ENCODE peak calls at places on chromosomes 16 and 17, in six cellular contexts. One of them, this sample, is unnamed.

GRCh38 chr17:63571632-63572310 is 21.5 kb downstream of the DCAF7 start:
- DNase-seq in H1: no peak
- DNase-seq in ovary: no peak
- DNase-seq in suprapubic skin: no peak
- DNase-seq in sigmoid colon: no peak
- DNase-seq in HepG2: peak
- DNase-seq in this sample: no peak

GRCh38 chr17:60315650-60316049 is 76.3 kb downstream of the USP32 start:
- DNase-seq in H1: no peak
- DNase-seq in ovary: no peak
- DNase-seq in suprapubic skin: no peak
- DNase-seq in sigmoid colon: no peak
- DNase-seq in HepG2: peak
- DNase-seq in this sample: no peak

GRCh38 chr16:25257956-25258855 is 561 bp upstream of the ZKSCAN2 start:
- DNase-seq in H1: peak
- DNase-seq in ovary: peak
- DNase-seq in suprapubic skin: peak
- DNase-seq in sigmoid colon: peak
- DNase-seq in HepG2: peak
- DNase-seq in this sample: peak

GRCh38 chr16:9441021-9441420 is 349.6 kb downstream of the HAPSTR1 start:
- DNase-seq in H1: no peak
- DNase-seq in ovary: no peak
- DNase-seq in suprapubic skin: no peak
- DNase-seq in sigmoid colon: no peak
- DNase-seq in HepG2: peak
- DNase-seq in this sample: peak

GRCh38 chr16:46970089-46970488 is 3.4 kb downstream of the DNAJA2 start:
- DNase-seq in H1: no peak
- DNase-seq in ovary: peak
- DNase-seq in suprapubic skin: no peak
- DNase-seq in sigmoid colon: no peak
- DNase-seq in HepG2: peak
- DNase-seq in this sample: no peak

GRCh38 chr17:8072727-8073461 is 14.6 kb downstream of the ALOX12B start:
- DNase-seq in H1: peak
- DNase-seq in ovary: no peak
- DNase-seq in suprapubic skin: no peak
- DNase-seq in sigmoid colon: no peak
- DNase-seq in HepG2: no peak
- DNase-seq in this sample: no peak

GRCh38 chr16:840561-841454 is 40.3 kb upstream of the GNG13 start:
- DNase-seq in H1: no peak
- DNase-seq in ovary: no peak
- DNase-seq in suprapubic skin: no peak
- DNase-seq in sigmoid colon: no peak
- DNase-seq in HepG2: no peak
- DNase-seq in this sample: no peak

GRCh38 chr16:15653227-15653626 is 3.2 kb downstream of the NDE1 start:
- DNase-seq in H1: no peak
- DNase-seq in ovary: no peak
- DNase-seq in suprapubic skin: peak
- DNase-seq in sigmoid colon: peak
- DNase-seq in HepG2: peak
- DNase-seq in this sample: no peak

GRCh38 chr17:28334666-28335200 is 539 bp downstream of the IFT20 start:
- DNase-seq in H1: no peak
- DNase-seq in ovary: no peak
- DNase-seq in suprapubic skin: no peak
- DNase-seq in sigmoid colon: peak
- DNase-seq in HepG2: no peak
- DNase-seq in this sample: no peak

GRCh38 chr17:7846063-7846735 is 8.7 kb upstream of the TMEM88 start:
- DNase-seq in H1: no peak
- DNase-seq in ovary: no peak
- DNase-seq in suprapubic skin: no peak
- DNase-seq in sigmoid colon: peak
- DNase-seq in HepG2: no peak
- DNase-seq in this sample: no peak

GRCh38 chr17:69144621-69145255 is 3.0 kb upstream of the ABCA6 start:
- DNase-seq in H1: no peak
- DNase-seq in ovary: no peak
- DNase-seq in suprapubic skin: no peak
- DNase-seq in sigmoid colon: no peak
- DNase-seq in HepG2: no peak
- DNase-seq in this sample: no peak

GRCh38 chr17:64345691-64346376 is 44.8 kb downstream of the PECAM1 start:
- DNase-seq in H1: no peak
- DNase-seq in ovary: no peak
- DNase-seq in suprapubic skin: no peak
- DNase-seq in sigmoid colon: no peak
- DNase-seq in HepG2: no peak
- DNase-seq in this sample: no peak

GRCh38 chr16:78778724-78779004 is 679.2 kb downstream of the WWOX start:
- DNase-seq in H1: no peak
- DNase-seq in ovary: no peak
- DNase-seq in suprapubic skin: no peak
- DNase-seq in sigmoid colon: no peak
- DNase-seq in HepG2: no peak
- DNase-seq in this sample: no peak

GRCh38 chr17:77127735-77128361 is 12.9 kb upstream of the SEC14L1 start:
- DNase-seq in H1: no peak
- DNase-seq in ovary: no peak
- DNase-seq in suprapubic skin: peak
- DNase-seq in sigmoid colon: peak
- DNase-seq in HepG2: no peak
- DNase-seq in this sample: no peak

GRCh38 chr17:3636154-3636907 is at the start of the genes CTNS and SHPK:
- DNase-seq in H1: peak
- DNase-seq in ovary: peak
- DNase-seq in suprapubic skin: peak
- DNase-seq in sigmoid colon: peak
- DNase-seq in HepG2: peak
- DNase-seq in this sample: peak

GRCh38 chr17:41688641-41689496 is at the start of gene EIF1:
- DNase-seq in H1: peak
- DNase-seq in ovary: peak
- DNase-seq in suprapubic skin: peak
- DNase-seq in sigmoid colon: peak
- DNase-seq in HepG2: peak
- DNase-seq in this sample: peak
- TF ChIP-seq EP300 in H1: no peak
- TF ChIP-seq EP300 in ovary: peak
- TF ChIP-seq EP300 in suprapubic skin: no peak
- TF ChIP-seq EP300 in sigmoid colon: no peak
- TF ChIP-seq EP300 in HepG2: peak
- TF ChIP-seq EP300 in this sample: no peak

GRCh38 chr17:43373343-43373742 is 25.4 kb upstream of the ARL4D start:
- DNase-seq in H1: no peak
- DNase-seq in ovary: no peak
- DNase-seq in suprapubic skin: no peak
- DNase-seq in sigmoid colon: no peak
- DNase-seq in HepG2: no peak
- DNase-seq in this sample: no peak

GRCh38 chr17:43369986-43370385 is 28.8 kb upstream of the ARL4D start:
- DNase-seq in H1: no peak
- DNase-seq in ovary: no peak
- DNase-seq in suprapubic skin: no peak
- DNase-seq in sigmoid colon: peak
- DNase-seq in HepG2: no peak
- DNase-seq in this sample: no peak

GRCh38 chr17:43371227-43371821 is 27.5 kb upstream of the ARL4D start:
- DNase-seq in H1: no peak
- DNase-seq in ovary: no peak
- DNase-seq in suprapubic skin: no peak
- DNase-seq in sigmoid colon: no peak
- DNase-seq in HepG2: no peak
- DNase-seq in this sample: no peak

GRCh38 chr17:43368740-43369506 is 29.9 kb upstream of the ARL4D start:
- DNase-seq in H1: peak
- DNase-seq in ovary: peak
- DNase-seq in suprapubic skin: peak
- DNase-seq in sigmoid colon: peak
- DNase-seq in HepG2: peak
- DNase-seq in this sample: peak

GRCh38 chr17:43372273-43372911 is 26.4 kb upstream of the ARL4D start:
- DNase-seq in H1: no peak
- DNase-seq in ovary: peak
- DNase-seq in suprapubic skin: no peak
- DNase-seq in sigmoid colon: peak
- DNase-seq in HepG2: no peak
- DNase-seq in this sample: no peak
- TF ChIP-seq EP300 in H1: no peak
- TF ChIP-seq EP300 in ovary: no peak
- TF ChIP-seq EP300 in suprapubic skin: no peak
- TF ChIP-seq EP300 in sigmoid colon: peak
- TF ChIP-seq EP300 in HepG2: no peak
- TF ChIP-seq EP300 in this sample: no peak

DNA sequence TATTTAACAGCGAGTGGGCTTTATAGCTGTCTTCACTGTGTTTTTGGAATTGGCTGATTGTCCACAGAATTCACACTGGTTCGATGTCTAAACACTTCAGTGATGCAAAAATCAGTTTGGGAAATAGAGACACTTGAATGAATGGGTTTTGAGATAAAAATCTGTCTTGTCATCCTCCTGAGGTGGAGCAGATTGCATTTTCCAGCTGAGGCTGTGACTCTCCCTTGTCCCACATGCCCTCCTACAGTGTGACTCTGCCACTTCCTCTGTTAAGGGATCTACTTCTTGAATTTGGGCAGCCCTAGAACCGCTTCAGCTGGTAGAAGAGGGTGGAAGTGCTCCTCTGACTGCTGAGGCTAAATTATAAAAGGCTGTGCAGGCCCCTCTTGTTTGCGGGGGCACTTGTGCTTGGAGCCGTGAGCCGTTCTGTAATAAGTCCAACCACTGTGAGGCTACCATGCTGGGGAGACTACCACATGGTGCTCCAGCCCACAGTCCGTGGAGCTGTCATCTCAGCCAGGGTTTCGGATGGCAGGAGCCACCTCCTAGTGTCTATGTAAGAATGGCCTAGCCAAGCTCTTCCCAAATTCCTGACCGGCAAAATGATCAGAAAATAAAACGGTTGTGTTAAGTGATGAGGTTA is 175.9 kb downstream of the SPECC1 start:
- DNase-seq in H1: no peak
- DNase-seq in ovary: no peak
- DNase-seq in suprapubic skin: no peak
- DNase-seq in sigmoid colon: no peak
- DNase-seq in HepG2: no peak
- DNase-seq in this sample: no peak
- TF ChIP-seq EP300 in H1: no peak
- TF ChIP-seq EP300 in ovary: no peak
- TF ChIP-seq EP300 in suprapubic skin: no peak
- TF ChIP-seq EP300 in sigmoid colon: no peak
- TF ChIP-seq EP300 in HepG2: no peak
- TF ChIP-seq EP300 in this sample: no peak

DNA sequence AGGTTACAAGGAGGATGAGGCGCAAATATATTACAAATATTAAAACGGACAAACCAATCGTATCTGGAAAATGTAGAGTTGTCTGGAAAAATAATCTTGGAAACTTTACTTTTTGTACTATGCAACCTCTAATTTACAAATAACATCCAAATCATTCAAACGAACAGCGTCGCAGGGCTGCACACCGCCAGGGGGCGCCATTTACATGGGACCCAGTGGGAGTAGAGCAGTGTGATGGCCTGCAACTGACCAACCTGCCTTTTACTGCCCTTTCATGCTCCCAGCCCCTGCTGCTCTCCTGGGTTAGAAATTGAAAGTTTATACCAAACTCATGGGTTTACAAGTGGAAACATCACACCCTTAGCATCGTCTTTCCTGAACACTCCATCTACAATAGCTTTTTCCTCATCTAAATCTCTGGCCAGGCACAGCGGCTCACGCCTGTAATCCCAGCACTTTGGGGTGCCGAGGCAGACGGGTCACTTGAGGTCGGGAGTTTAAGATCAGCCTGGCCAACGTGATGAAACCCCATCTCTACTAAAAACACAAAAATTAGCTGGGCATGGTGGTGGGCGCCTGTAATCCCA is 10.0 kb downstream of the PITPNC1 start:
- DNase-seq in H1: peak
- DNase-seq in ovary: peak
- DNase-seq in suprapubic skin: no peak
- DNase-seq in sigmoid colon: no peak
- DNase-seq in HepG2: peak
- DNase-seq in this sample: no peak
- TF ChIP-seq EP300 in H1: no peak
- TF ChIP-seq EP300 in ovary: no peak
- TF ChIP-seq EP300 in suprapubic skin: no peak
- TF ChIP-seq EP300 in sigmoid colon: no peak
- TF ChIP-seq EP300 in HepG2: no peak
- TF ChIP-seq EP300 in this sample: no peak

GRCh38 chr17:41734949-41735313 is 488 bp upstream of the HAP1 start:
- DNase-seq in H1: no peak
- DNase-seq in ovary: peak
- DNase-seq in suprapubic skin: no peak
- DNase-seq in sigmoid colon: no peak
- DNase-seq in HepG2: no peak
- DNase-seq in this sample: no peak

GRCh38 chr17:41735744-41736143 is 1.3 kb upstream of the HAP1 start:
- DNase-seq in H1: no peak
- DNase-seq in ovary: no peak
- DNase-seq in suprapubic skin: no peak
- DNase-seq in sigmoid colon: no peak
- DNase-seq in HepG2: no peak
- DNase-seq in this sample: no peak

GRCh38 chr17:41731836-41732235 is 2.6 kb downstream of the HAP1 start:
- DNase-seq in H1: no peak
- DNase-seq in ovary: no peak
- DNase-seq in suprapubic skin: no peak
- DNase-seq in sigmoid colon: no peak
- DNase-seq in HepG2: no peak
- DNase-seq in this sample: no peak

GRCh38 chr17:41733348-41734138 is 900 bp downstream of the HAP1 start:
- DNase-seq in H1: no peak
- DNase-seq in ovary: no peak
- DNase-seq in suprapubic skin: no peak
- DNase-seq in sigmoid colon: no peak
- DNase-seq in HepG2: no peak
- DNase-seq in this sample: no peak

GRCh38 chr17:41734139-41734948 is at the start of gene HAP1:
- DNase-seq in H1: peak
- DNase-seq in ovary: peak
- DNase-seq in suprapubic skin: no peak
- DNase-seq in sigmoid colon: no peak
- DNase-seq in HepG2: no peak
- DNase-seq in this sample: no peak
- TF ChIP-seq EP300 in H1: no peak
- TF ChIP-seq EP300 in ovary: no peak
- TF ChIP-seq EP300 in suprapubic skin: no peak
- TF ChIP-seq EP300 in sigmoid colon: no peak
- TF ChIP-seq EP300 in HepG2: no peak
- TF ChIP-seq EP300 in this sample: no peak

This sample was measured in esophagus muscularis mucosa.